ENCODE peak calls at places on chromosomes 4 and X, in eight cellular contexts. E is MG63, O is right lobe of liver, C is ovary, Y is psoas muscle, M is BJ, S is uterus, U is cardiac muscle cell. B is an unnamed sample. For H3K36me3, the result is how much of the 10 kb centered on the place peaks cover.

GRCh38 chrX:41823402-41823801 is 99.4 kb downstream of the GPR82 start:
- DNase-seq in E (no peak), O (no peak), C (no peak), Y (no peak), M (no peak), S (no peak), U (no peak), B (no peak)

GRCh38 chrX:108199041-108199440 is 107.5 kb downstream of the ATG4A start:
- DNase-seq in E (no peak), O (no peak), C (no peak), Y (no peak), M (no peak), S (no peak), U (no peak), B (no peak)

GRCh38 chr4:171101845-171102244 is 711.4 kb upstream of the GALNTL6 start:
- DNase-seq in E (no peak), O (no peak), C (no peak), Y (no peak), M (no peak), S (no peak), U (no peak), B (no peak)

GRCh38 chrX:44972132-44972531 is 99.1 kb downstream of the KDM6A start:
- DNase-seq in E (no peak), O (no peak), C (no peak), Y (no peak), M (no peak), S (no peak), U (no peak), B (no peak)

GRCh38 chrX:7965436-7965835 is 38.2 kb upstream of the PNPLA4 start:
- DNase-seq in E (no peak), O (no peak), C (no peak), Y (no peak), M (no peak), S (no peak), U (no peak), B (no peak)

GRCh38 chr4:87053802-87054767 is 119.3 kb downstream of the AFF1 start:
- DNase-seq in E (no peak), O (no peak), C (no peak), Y (no peak), M (no peak), S (no peak), U (no peak), B (no peak)

GRCh38 chrX:46279214-46279924 is 265.9 kb downstream of the ZNF674 start:
- DNase-seq in E (no peak), O (no peak), C (no peak), Y (no peak), M (no peak), S (no peak), U (no peak), B (no peak)

GRCh38 chrX:70437011-70437410 is 7.6 kb upstream of the DLG3 start:
- DNase-seq in E (no peak), O (no peak), C (no peak), Y (no peak), M (no peak), S (no peak), U (no peak), B (no peak)

GRCh38 chr4:67151376-67152343 is 393.6 kb downstream of the CENPC start:
- DNase-seq in E (no peak), O (peak), C (peak), Y (no peak), M (no peak), S (no peak), U (peak), B (no peak)

GRCh38 chr4:83449009-83449408 is 6.6 kb downstream of the HELQ start:
- DNase-seq in E (no peak), O (no peak), C (no peak), Y (no peak), M (no peak), S (no peak), U (no peak), B (no peak)

GRCh38 chr4:98556451-98556850 is 102.0 kb downstream of the TSPAN5 start:
- DNase-seq in E (no peak), O (no peak), C (no peak), Y (no peak), M (no peak), S (no peak), U (no peak), B (peak)

GRCh38 chrX:63835361-63835760 is 50.3 kb upstream of the ARHGEF9 start:
- DNase-seq in E (no peak), O (no peak), C (no peak), Y (no peak), M (no peak), S (no peak), U (no peak), B (no peak)

GRCh38 chrX:120514236-120514635 is 45.1 kb upstream of the LAMP2 start:
- DNase-seq in E (no peak), O (no peak), C (no peak), Y (no peak), M (no peak), S (no peak), U (no peak), B (peak)

GRCh38 chr4:102308032-102308799 is 37.1 kb downstream of the SLC39A8 start:
- DNase-seq in E (no peak), O (no peak), C (no peak), Y (no peak), M (no peak), S (no peak), U (no peak), B (no peak)

GRCh38 chrX:39777623-39778025 is 320.1 kb downstream of the BCOR start:
- DNase-seq in E (no peak), O (no peak), C (no peak), Y (no peak), M (no peak), S (no peak), U (no peak), B (no peak)

GRCh38 chrX:47484885-47485284 is 1.9 kb upstream of the ZNF41 start:
- DNase-seq in E (no peak), O (no peak), C (no peak), Y (no peak), M (no peak), S (no peak), U (no peak), B (no peak)

GRCh38 chr4:39042365-39042764 is 10.2 kb upstream of the TMEM156 start:
- DNase-seq in E (peak), O (no peak), C (no peak), Y (no peak), M (no peak), S (no peak), U (no peak), B (no peak)

GRCh38 chr4:172962564-172963353 is 205.9 kb upstream of the GALNT7 start:
- DNase-seq in E (peak), O (peak), C (no peak), Y (no peak), M (peak), S (peak), U (no peak), B (peak)

GRCh38 chrX:2485460-2485753 is 15.4 kb downstream of the DHRSX start:
- DNase-seq in E (no peak), O (no peak), C (no peak), Y (no peak), M (no peak), S (no peak), U (no peak), B (no peak)

GRCh38 chrX:44872319-44872816 is 620 bp upstream of the KDM6A start:
- DNase-seq in E (no peak), O (no peak), C (no peak), Y (no peak), M (no peak), S (no peak), U (no peak), B (peak)

GRCh38 chrX:69136546-69137331 is 28.5 kb downstream of the PJA1 start:
- DNase-seq in E (no peak), O (no peak), C (peak), Y (peak), M (no peak), S (peak), U (peak), B (peak)

GRCh38 chr4:154877110-154877760 is 96.2 kb downstream of the RBM46 start:
- DNase-seq in E (peak), O (no peak), C (no peak), Y (no peak), M (no peak), S (no peak), U (no peak), B (no peak)

GRCh38 chr4:1115528-1116293 is 2.3 kb upstream of the RNF212 start:
- DNase-seq in E (no peak), O (no peak), C (no peak), Y (no peak), M (no peak), S (no peak), U (no peak), B (peak)

GRCh38 chr4:26217961-26218676 is 102.7 kb upstream of the RBPJ start:
- DNase-seq in E (no peak), O (no peak), C (no peak), Y (peak), M (no peak), S (no peak), U (no peak), B (peak)

GRCh38 chrX:71604141-71604540 is 14.2 kb downstream of the CXCR3 start:
- DNase-seq in E (no peak), O (no peak), C (no peak), Y (no peak), M (no peak), S (no peak), U (no peak), B (peak)
- H3K36me3 ChIP-seq in E (under half), O (under half), C (under half), Y (under half), M (under half), S (under half), U (under half), B (under half)

GRCh38 chr4:10106421-10107039 is 10.1 kb downstream of the WDR1 start:
- DNase-seq in E (peak), O (no peak), C (peak), Y (peak), M (peak), S (peak), U (no peak), B (peak)
- H3K36me3 ChIP-seq in E (half or more), O (under half), C (under half), Y (under half), M (under half), S (under half), U (under half), B (half or more)

DNA sequence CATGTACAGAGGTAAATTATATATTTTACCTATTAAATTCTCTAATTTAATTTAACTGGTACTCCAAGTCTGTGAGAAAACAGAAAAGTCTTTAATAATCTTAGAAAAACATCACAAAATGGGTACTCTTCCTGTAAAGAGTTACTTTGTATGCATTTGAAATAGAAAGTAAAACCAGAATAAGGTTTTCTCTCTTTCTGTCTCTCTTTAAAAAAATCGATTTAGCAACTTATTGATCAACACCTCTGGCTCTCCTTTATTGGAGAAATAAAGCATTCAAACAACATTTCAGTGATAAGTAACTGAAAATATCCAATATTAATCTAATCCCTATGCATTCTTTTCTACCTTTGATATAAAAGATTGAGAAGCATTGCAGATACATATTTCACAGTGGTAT is 27.4 kb downstream of the ATOH1 start:
- DNase-seq in E (no peak), O (no peak), C (no peak), Y (no peak), M (no peak), S (no peak), U (no peak), B (no peak)
- H3K36me3 ChIP-seq in E (under half), O (under half), C (under half), Y (under half), M (under half), S (under half), U (under half), B (under half)

DNA sequence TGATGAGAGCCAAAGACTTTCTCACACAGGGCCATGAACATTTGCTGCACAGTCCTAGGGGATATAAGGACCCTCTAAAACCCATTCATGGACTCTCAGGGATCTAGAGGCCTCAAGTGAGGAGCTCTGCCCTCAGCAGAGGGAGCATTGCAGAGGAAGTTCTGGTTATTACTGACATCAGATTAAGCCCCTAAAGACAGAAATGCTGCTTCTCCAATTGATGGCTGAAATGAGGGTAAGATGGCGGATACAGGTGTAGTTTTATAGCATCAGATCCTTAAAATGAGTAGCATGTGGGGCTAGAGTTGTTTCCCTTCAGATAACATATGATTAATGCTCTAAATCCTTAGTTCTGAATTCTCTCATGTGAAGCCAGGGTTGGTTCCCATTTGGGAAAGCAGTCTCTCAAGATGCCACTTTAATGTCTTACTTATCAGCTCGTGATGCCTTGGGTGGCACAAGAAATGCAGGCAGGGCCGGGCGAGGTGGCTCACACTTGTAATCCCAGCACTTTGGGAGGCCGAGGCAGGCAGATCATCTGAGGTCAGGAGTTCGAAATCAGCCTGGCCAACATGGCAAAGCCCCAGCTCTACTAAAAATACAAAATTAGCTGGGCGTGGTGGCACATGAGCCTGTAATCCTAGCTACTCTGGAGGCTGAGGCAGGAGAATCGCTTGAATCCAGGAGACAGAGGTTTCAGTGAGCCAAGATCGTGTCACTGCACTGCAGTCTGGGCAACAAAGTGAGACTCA is 7.9 kb downstream of the RHOH start:
- DNase-seq in E (no peak), O (no peak), C (no peak), Y (no peak), M (no peak), S (no peak), U (no peak), B (no peak)
- H3K36me3 ChIP-seq in E (under half), O (under half), C (under half), Y (under half), M (under half), S (under half), U (under half), B (under half)

GRCh38 chr4:77899607-77900006 is 37.0 kb downstream of the MRPL1 start:
- DNase-seq in E (no peak), O (no peak), C (no peak), Y (no peak), M (no peak), S (no peak), U (no peak), B (no peak)
- H3K36me3 ChIP-seq in E (under half), O (under half), C (under half), Y (under half), M (under half), S (under half), U (under half), B (under half)

GRCh38 chr4:184794470-184794869 is 31.3 kb downstream of the ACSL1 start:
- DNase-seq in E (no peak), O (peak), C (no peak), Y (no peak), M (no peak), S (no peak), U (no peak), B (no peak)

GRCh38 chr4:184792950-184793555 is 32.7 kb downstream of the ACSL1 start:
- DNase-seq in E (peak), O (no peak), C (no peak), Y (no peak), M (peak), S (no peak), U (no peak), B (peak)

GRCh38 chr4:184793735-184794355 is 31.9 kb downstream of the ACSL1 start:
- DNase-seq in E (no peak), O (no peak), C (no peak), Y (no peak), M (no peak), S (no peak), U (no peak), B (no peak)

GRCh38 chr4:184795214-184795844 is 30.4 kb downstream of the ACSL1 start:
- DNase-seq in E (no peak), O (no peak), C (no peak), Y (no peak), M (no peak), S (no peak), U (no peak), B (no peak)

DNA sequence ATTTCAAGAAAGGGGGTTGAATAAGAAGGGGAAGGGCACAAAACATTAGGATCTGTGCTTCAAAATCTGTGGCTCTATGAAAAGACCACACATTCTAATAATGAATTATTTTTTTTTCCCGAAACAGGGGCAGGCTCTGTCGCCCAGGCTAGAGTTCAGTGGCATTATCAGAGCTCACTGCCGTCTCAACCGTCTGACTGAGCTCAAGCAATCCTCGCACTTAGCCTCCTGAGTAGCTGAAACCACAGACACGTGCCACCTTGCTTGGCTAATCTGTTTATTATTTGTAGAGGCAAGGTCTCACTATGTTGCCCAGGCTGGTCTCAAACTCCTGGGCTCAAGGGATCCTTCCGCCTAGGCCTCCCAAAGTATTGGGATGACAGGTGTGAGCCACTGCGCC is 33.4 kb downstream of the ACSL1 start:
- DNase-seq in E (no peak), O (no peak), C (no peak), Y (no peak), M (no peak), S (no peak), U (no peak), B (no peak)
- H3K36me3 ChIP-seq in E (under half), O (half or more), C (under half), Y (under half), M (under half), S (under half), U (under half), B (under half)

GRCh38 chr4:112145820-112146813 is 863 bp downstream of the FAM241A start:
- DNase-seq in E (peak), O (peak), C (peak), Y (peak), M (no peak), S (peak), U (peak), B (peak)

GRCh38 chr4:112152496-112152895 is 7.2 kb downstream of the FAM241A start:
- DNase-seq in E (no peak), O (no peak), C (no peak), Y (no peak), M (no peak), S (no peak), U (no peak), B (no peak)

GRCh38 chr4:112147697-112148096 is 2.4 kb downstream of the FAM241A start:
- DNase-seq in E (peak), O (no peak), C (no peak), Y (no peak), M (no peak), S (no peak), U (no peak), B (peak)

GRCh38 chr4:112153222-112153791 is 8.1 kb downstream of the FAM241A start:
- DNase-seq in E (no peak), O (no peak), C (no peak), Y (no peak), M (no peak), S (no peak), U (no peak), B (no peak)

DNA sequence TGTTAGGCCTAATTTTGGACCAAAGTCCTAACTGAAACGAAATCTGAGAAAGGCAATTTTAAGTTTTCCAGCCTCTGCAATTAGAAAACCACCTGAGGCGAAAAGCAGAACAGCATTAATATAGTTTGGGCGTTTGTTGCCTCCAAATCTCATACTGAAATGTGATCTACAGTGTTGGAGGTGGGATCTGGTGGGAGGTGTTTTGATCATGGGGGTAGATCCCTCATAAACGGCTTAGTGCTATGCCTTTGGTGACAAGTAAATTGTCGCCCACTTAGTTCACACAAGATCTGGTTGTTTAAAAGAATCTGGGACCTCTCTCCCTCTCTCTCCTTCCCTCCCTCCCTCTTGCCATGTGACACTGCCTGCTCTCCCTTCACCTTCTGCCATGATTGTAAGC is 5.7 kb downstream of the FAM241A start:
- DNase-seq in E (no peak), O (no peak), C (no peak), Y (no peak), M (no peak), S (no peak), U (no peak), B (no peak)
- H3K36me3 ChIP-seq in E (under half), O (under half), C (under half), Y (under half), M (under half), S (under half), U (under half), B (under half)

DNA sequence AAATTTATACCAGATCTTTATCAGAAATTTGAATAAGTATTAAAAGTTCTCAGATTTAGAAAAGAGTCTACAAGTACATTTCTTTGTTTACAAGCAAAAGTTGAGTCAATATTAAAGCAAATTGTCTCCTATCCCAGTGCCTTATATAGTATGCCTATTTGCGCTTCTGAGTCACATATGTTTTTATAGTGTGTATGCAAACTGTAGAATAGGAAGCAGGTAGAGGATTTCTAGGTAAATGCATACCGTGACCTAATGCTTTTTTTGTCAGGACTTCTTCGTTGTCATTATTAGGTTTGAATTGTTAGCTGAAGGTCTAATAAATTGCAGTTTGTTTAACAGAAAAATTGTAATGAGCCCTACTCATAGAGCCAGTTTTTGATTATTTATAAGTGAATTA is 22.2 kb downstream of the CEP44 start:
- DNase-seq in E (no peak), O (no peak), C (no peak), Y (no peak), M (no peak), S (no peak), U (no peak), B (no peak)
- H3K36me3 ChIP-seq in E (under half), O (under half), C (under half), Y (under half), M (under half), S (under half), U (under half), B (under half)

B was measured in osteoblast.